ENCODE peak calls at places on chromosome 13, in ten cellular contexts. L is GM13976, J is pancreas, O is astrocyte, S is cardiac muscle cell, G is upper lobe of right lung, K is fibroblast of lung, Q is cardiac fibroblast, H is left ventricle myocardium inferior, U is progenitor cell of endocrine pancreas. Y is an unnamed sample.

GRCh38 chr13:50230365-50230978 is 215.2 kb downstream of the KCNRG start:
- DNase-seq in Q (peak), L (no peak), O (peak), S (no peak), J (no peak), H (no peak), K (peak), G (no peak), U (no peak), Y (no peak)

GRCh38 chr13:94054159-94054558 is 425.3 kb downstream of the DCT start:
- DNase-seq in O (no peak), J (peak), H (no peak), K (no peak), L (no peak), S (peak), U (no peak), Q (no peak), G (no peak), Y (no peak)

GRCh38 chr13:51328488-51328887 is 11.0 kb upstream of the SERPINE3 start:
- DNase-seq in J (no peak), L (no peak), Q (no peak), U (no peak), O (no peak), H (no peak), S (no peak), G (no peak), K (no peak), Y (no peak)

GRCh38 chr13:50094615-50095293 is 79.5 kb downstream of the KCNRG start:
- DNase-seq in G (no peak), K (no peak), H (no peak), Q (peak), O (peak), J (no peak), S (no peak), L (no peak), U (no peak), Y (no peak)

GRCh38 chr13:58134012-58134411 is 502.5 kb downstream of the PCDH17 start:
- DNase-seq in J (no peak), G (no peak), H (no peak), Q (no peak), U (no peak), L (no peak), O (no peak), K (no peak), S (no peak), Y (no peak)

GRCh38 chr13:110419391-110419791 is 112.3 kb downstream of the COL4A2 start:
- DNase-seq in H (no peak), L (no peak), O (peak), S (no peak), U (no peak), Q (peak), G (no peak), J (no peak), K (no peak), Y (no peak)

GRCh38 chr13:90201198-90201597 is 1146.3 kb upstream of the MIR17HG start:
- DNase-seq in G (no peak), U (no peak), Q (peak), O (peak), L (no peak), S (peak), K (peak), H (no peak), J (no peak), Y (no peak)

GRCh38 chr13:43061496-43062280 is 38.3 kb downstream of the DNAJC15 start:
- DNase-seq in U (no peak), L (no peak), G (no peak), O (no peak), Q (no peak), S (no peak), K (no peak), H (no peak), J (no peak), Y (no peak)

GRCh38 chr13:23966691-23967615 is 69.7 kb upstream of the C1QTNF9B start:
- DNase-seq in J (no peak), S (no peak), U (no peak), O (no peak), G (no peak), K (peak), Q (no peak), L (peak), H (no peak), Y (no peak)

GRCh38 chr13:109761695-109762094 is 24.7 kb downstream of the IRS2 start:
- DNase-seq in G (no peak), S (no peak), H (no peak), J (no peak), Q (no peak), U (no peak), K (no peak), L (no peak), O (no peak), Y (no peak)

GRCh38 chr13:114118763-114119123 is 13.7 kb downstream of the RASA3 start:
- DNase-seq in H (no peak), J (peak), U (no peak), S (no peak), G (no peak), L (no peak), Q (peak), O (no peak), K (peak), Y (no peak)

GRCh38 chr13:51241720-51242119 is 19.5 kb downstream of the FAM124A start:
- DNase-seq in H (no peak), J (no peak), O (no peak), U (no peak), G (no peak), Q (peak), L (no peak), K (peak), S (no peak), Y (peak)

GRCh38 chr13:112556600-112556999 is 31.4 kb downstream of the TUBGCP3 start:
- DNase-seq in L (no peak), G (no peak), J (no peak), H (no peak), K (no peak), U (no peak), S (no peak), O (no peak), Q (no peak), Y (no peak)

GRCh38 chr13:30463820-30464495 is 1.8 kb downstream of the HMGB1 start:
- DNase-seq in S (peak), H (peak), K (peak), O (peak), J (peak), L (peak), G (peak), Q (peak), U (no peak), Y (peak)

GRCh38 chr13:66546534-66547379 is 683.4 kb downstream of the PCDH9 start:
- DNase-seq in S (no peak), U (no peak), K (peak), O (peak), J (no peak), Q (peak), H (no peak), L (no peak), G (no peak), Y (no peak)

GRCh38 chr13:50708461-50708860 is 135.0 kb downstream of the DLEU7 start:
- DNase-seq in G (no peak), K (no peak), S (peak), O (peak), L (no peak), Q (no peak), J (no peak), H (no peak), U (no peak), Y (no peak)

GRCh38 chr13:110600980-110601379 is 14.4 kb upstream of the NAXD start:
- DNase-seq in J (no peak), Q (no peak), G (no peak), H (no peak), K (no peak), U (no peak), L (no peak), O (no peak), S (no peak), Y (no peak)

GRCh38 chr13:114128624-114129522 is 3.5 kb downstream of the RASA3 start:
- DNase-seq in L (peak), O (peak), H (peak), U (no peak), S (no peak), K (peak), Q (peak), J (peak), G (peak), Y (peak)

GRCh38 chr13:36880961-36881360 is 39.1 kb downstream of the SMAD9 start:
- DNase-seq in J (no peak), S (no peak), L (no peak), K (no peak), U (no peak), H (no peak), Q (peak), O (no peak), G (no peak), Y (no peak)

GRCh38 chr13:42650470-42650869 is 76.5 kb downstream of the TNFSF11 start:
- DNase-seq in K (peak), O (no peak), Q (no peak), L (no peak), J (no peak), G (no peak), S (no peak), U (no peak), H (no peak), Y (no peak)

GRCh38 chr13:70703755-70704154 is 595.5 kb upstream of the KLHL1 start:
- DNase-seq in K (peak), G (no peak), U (no peak), L (no peak), H (no peak), Q (no peak), J (no peak), O (peak), S (no peak), Y (no peak)

GRCh38 chr13:80157261-80157942 is 183.5 kb downstream of the SPRY2 start:
- DNase-seq in J (no peak), G (no peak), K (no peak), L (no peak), U (no peak), Q (peak), H (no peak), O (no peak), S (peak), Y (no peak)

GRCh38 chr13:73991884-73992283 is 142.3 kb downstream of the KLF12 start:
- DNase-seq in O (no peak), S (no peak), K (no peak), G (no peak), U (no peak), L (no peak), H (no peak), J (no peak), Q (no peak), Y (no peak)

GRCh38 chr13:30797847-30798246 is 62.5 kb downstream of the ALOX5AP start:
- DNase-seq in Q (no peak), S (no peak), H (no peak), K (no peak), U (no peak), J (no peak), L (no peak), G (no peak), O (no peak), Y (no peak)

GRCh38 chr13:69178000-69178399 is 929.6 kb upstream of the ATXN8OS start:
- DNase-seq in S (no peak), K (no peak), J (no peak), Q (no peak), G (no peak), O (no peak), L (no peak), H (no peak), U (no peak), Y (no peak)

DNA sequence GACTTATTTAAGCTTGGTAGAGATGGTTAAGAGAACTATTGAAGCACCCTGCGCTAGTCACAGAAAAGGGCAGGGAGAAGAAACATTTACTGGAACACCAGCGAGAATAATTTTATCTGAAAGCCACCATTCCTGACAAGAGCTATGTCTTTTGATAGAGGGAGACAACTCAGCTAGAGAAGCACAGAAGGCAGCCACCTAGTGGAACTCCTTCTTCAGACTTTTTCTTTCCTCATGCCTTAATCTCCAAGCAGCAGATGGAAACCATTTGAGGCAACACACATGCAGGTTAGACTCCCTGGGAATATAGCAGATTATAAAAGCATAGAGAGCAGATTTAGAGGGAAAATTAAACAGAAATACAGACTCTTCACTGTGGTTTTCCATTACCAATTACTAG is 813.4 kb downstream of the SLITRK6 start:
- DNase-seq in L (no peak), J (no peak), S (no peak), U (no peak), O (no peak), K (no peak), G (no peak), H (no peak), Q (no peak), Y (no peak)
- TF ChIP-seq CTCF in L (no peak), J (no peak), S (no peak), U (no peak), O (no peak), K (no peak), G (no peak), H (no peak), Q (no peak), Y (no peak)

GRCh38 chr13:28754698-28755545 is 36.2 kb upstream of the SLC46A3 start:
- DNase-seq in K (peak), S (peak), J (no peak), O (no peak), G (no peak), U (no peak), L (peak), H (peak), Q (peak), Y (no peak)
- TF ChIP-seq CTCF in K (no peak), S (peak), J (no peak), O (no peak), G (peak), U (no peak), L (no peak), H (peak), Q (peak), Y (no peak)

GRCh38 chr13:41071775-41072174 is 10.5 kb downstream of the WBP4 start:
- DNase-seq in O (no peak), Q (no peak), G (no peak), K (no peak), U (no peak), L (no peak), J (no peak), S (no peak), H (no peak), Y (no peak)

GRCh38 chr13:41074523-41074922 is 13.2 kb downstream of the WBP4 start:
- DNase-seq in J (no peak), Q (no peak), L (no peak), G (no peak), O (no peak), S (no peak), K (no peak), H (no peak), U (no peak), Y (no peak)

GRCh38 chr13:41077475-41077874 is 16.2 kb downstream of the WBP4 start:
- DNase-seq in O (no peak), H (no peak), S (no peak), L (no peak), K (no peak), U (no peak), G (no peak), J (no peak), Q (no peak), Y (no peak)

GRCh38 chr13:41075034-41075433 is 13.7 kb downstream of the WBP4 start:
- DNase-seq in H (no peak), Q (peak), O (no peak), G (no peak), U (no peak), L (peak), S (peak), K (peak), J (no peak), Y (no peak)

GRCh38 chr13:41075485-41075884 is 14.2 kb downstream of the WBP4 start:
- DNase-seq in H (no peak), K (no peak), J (no peak), G (no peak), Q (no peak), U (no peak), S (no peak), O (no peak), L (no peak), Y (no peak)
- TF ChIP-seq CTCF in H (no peak), K (no peak), J (no peak), G (no peak), Q (no peak), U (no peak), S (no peak), O (no peak), L (no peak), Y (no peak)

GRCh38 chr13:28001049-28001448 is 12.6 kb upstream of the URAD start:
- DNase-seq in H (no peak), Q (no peak), S (no peak), U (no peak), O (no peak), G (peak), K (no peak), J (peak), L (no peak), Y (no peak)

GRCh38 chr13:28002886-28003698 is 14.6 kb upstream of the URAD start:
- DNase-seq in J (no peak), K (no peak), Q (no peak), G (no peak), U (no peak), O (peak), L (no peak), H (no peak), S (no peak), Y (no peak)

GRCh38 chr13:28000567-28000966 is 12.1 kb upstream of the URAD start:
- DNase-seq in L (no peak), K (no peak), U (no peak), G (peak), S (no peak), Q (no peak), J (no peak), H (no peak), O (no peak), Y (no peak)

GRCh38 chr13:28001837-28002473 is 13.5 kb upstream of the URAD start:
- DNase-seq in U (no peak), Q (no peak), G (no peak), K (no peak), L (no peak), S (no peak), O (no peak), J (peak), H (no peak), Y (no peak)

DNA sequence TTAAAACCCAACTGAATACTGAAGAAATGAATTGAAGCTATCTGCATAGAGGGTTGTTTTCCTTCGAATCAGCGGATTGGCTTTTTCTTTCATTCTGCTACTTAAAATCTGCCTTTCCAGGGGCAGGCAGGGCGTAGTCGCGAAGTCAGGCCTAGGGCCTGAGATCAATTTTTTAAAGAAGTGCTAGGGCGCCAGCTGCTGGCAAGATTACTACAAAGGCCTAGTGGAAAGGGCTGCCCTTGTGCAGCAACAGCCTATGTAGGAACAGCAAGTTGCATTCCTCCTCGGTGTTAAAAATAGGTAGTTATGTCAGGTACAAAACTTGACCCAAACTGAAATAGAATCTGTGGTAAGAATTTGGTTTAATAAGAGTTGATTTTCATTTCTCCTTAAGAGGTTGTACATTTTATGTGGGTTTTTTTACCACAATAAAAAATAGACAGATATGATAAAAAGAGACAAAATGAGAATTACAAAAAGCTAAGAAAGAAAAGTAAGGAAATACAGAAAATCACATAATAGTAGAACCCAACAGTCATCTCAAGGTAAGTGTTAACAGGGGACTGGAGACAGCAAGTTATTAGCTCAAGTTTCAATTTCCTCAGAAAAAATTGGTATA is 9.5 kb upstream of the URAD start:
- DNase-seq in J (no peak), H (peak), S (peak), O (no peak), U (no peak), K (peak), Q (peak), G (peak), L (no peak), Y (no peak)
- TF ChIP-seq CTCF in J (no peak), H (peak), S (peak), O (peak), U (peak), K (no peak), Q (peak), G (peak), L (peak), Y (peak)

DNA sequence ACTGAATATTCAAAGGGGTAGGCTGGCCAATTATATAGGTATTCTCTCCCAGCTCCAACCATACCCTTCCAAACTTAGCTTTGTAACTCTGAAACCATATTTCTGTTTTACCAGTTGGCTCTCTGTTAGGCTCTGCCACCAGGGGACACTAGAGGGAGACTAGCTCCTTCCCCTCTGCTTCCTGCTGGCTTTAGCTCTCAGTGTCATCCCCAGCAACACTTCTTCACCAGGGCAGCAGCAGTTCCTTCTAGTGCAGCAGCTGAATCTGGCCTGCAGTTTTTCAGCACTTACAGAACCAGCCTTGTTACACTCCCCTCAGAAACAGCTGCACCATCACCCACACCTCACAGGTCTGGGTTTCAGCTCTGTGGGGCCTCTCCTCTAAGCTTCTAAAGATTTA is 51.0 kb upstream of the DOCK9 start:
- DNase-seq in O (no peak), H (no peak), U (no peak), L (no peak), J (no peak), Q (no peak), S (no peak), K (no peak), G (no peak), Y (no peak)
- TF ChIP-seq CTCF in O (peak), H (peak), U (peak), L (peak), J (no peak), Q (peak), S (peak), K (no peak), G (peak), Y (no peak)

GRCh38 chr13:52615817-52616216 is 26.4 kb upstream of the HNRNPA1L2 start:
- DNase-seq in O (no peak), J (no peak), G (no peak), H (no peak), L (peak), U (no peak), Q (no peak), S (no peak), K (no peak), Y (no peak)
- TF ChIP-seq CTCF in O (no peak), J (no peak), G (no peak), H (no peak), L (no peak), U (no peak), Q (no peak), S (no peak), K (no peak), Y (no peak)